ENCODE peak calls at places on chromosome 15, in eight cellular contexts. N, L, U, H, Z, K, Q and R are unnamed samples.

GRCh38 chr15:62104406-62104805 is 37.6 kb downstream of the C2CD4A start:
- DNase-seq in U (no peak), Q (no peak), K (no peak), N (no peak), Z (no peak), H (no peak), L (no peak), R (no peak)

GRCh38 chr15:39396979-39397615 is 183.8 kb upstream of the THBS1 start:
- DNase-seq in K (no peak), Z (no peak), L (no peak), N (no peak), U (no peak), Q (no peak), H (no peak), R (peak; percentile 72)

GRCh38 chr15:49084285-49084570 is 38.0 kb upstream of the SECISBP2L start:
- DNase-seq in L (no peak), Q (no peak), N (no peak), H (no peak), K (no peak), Z (no peak), U (no peak), R (no peak)

GRCh38 chr15:38991126-38991525 is 426.5 kb upstream of the RASGRP1 start:
- DNase-seq in N (no peak), Z (peak; percentile 2), U (peak; percentile 10), H (no peak), Q (no peak), L (no peak), K (peak; percentile 41), R (no peak)

GRCh38 chr15:43402255-43402654 is 31.4 kb downstream of the TUBGCP4 start:
- DNase-seq in Z (no peak), L (no peak), H (no peak), N (no peak), K (no peak), Q (no peak), U (no peak), R (no peak)

GRCh38 chr15:76057332-76058000 is 2.3 kb upstream of the TMEM266 start:
- DNase-seq in K (peak; percentile 33), U (peak; percentile 63), N (no peak), H (no peak), Q (peak; percentile 37), L (no peak), Z (peak; percentile 20), R (no peak)

GRCh38 chr15:79380755-79381499 is 51.2 kb upstream of the MINAR1 start:
- DNase-seq in N (peak; percentile 64), H (peak; percentile 74), U (peak; percentile 78), L (no peak), K (peak; percentile 66), Z (peak; percentile 66), Q (peak; percentile 73), R (no peak)

GRCh38 chr15:44798815-44799214 is 62.5 kb downstream of the TRIM69 start:
- DNase-seq in Z (peak; percentile 38), N (no peak), H (no peak), K (no peak), Q (no peak), L (no peak), U (peak; percentile 17), R (no peak)

GRCh38 chr15:61749169-61749568 is 311.1 kb downstream of the VPS13C start:
- DNase-seq in Z (no peak), L (no peak), K (no peak), Q (no peak), U (no peak), N (no peak), H (no peak), R (no peak)

GRCh38 chr15:80801891-80802680 is 22.9 kb downstream of the CEMIP start:
- DNase-seq in K (peak; percentile 23), Z (peak; percentile 14), Q (no peak), U (no peak), N (no peak), H (no peak), L (no peak), R (peak; percentile 41)

GRCh38 chr15:96462768-96463167 is 132.3 kb downstream of the NR2F2 start:
- DNase-seq in Z (no peak), N (no peak), H (no peak), L (no peak), K (no peak), Q (no peak), U (no peak), R (no peak)

GRCh38 chr15:58147151-58147550 is 9.0 kb downstream of the AQP9 start:
- DNase-seq in N (no peak), H (no peak), Z (peak; percentile 6), Q (no peak), K (no peak), L (no peak), U (no peak), R (peak; percentile 33)

GRCh38 chr15:25092661-25093060 is 137.9 kb downstream of the SNRPN start:
- DNase-seq in Z (no peak), Q (no peak), L (no peak), K (no peak), N (no peak), U (no peak), H (no peak), R (no peak)

GRCh38 chr15:63233667-63234419 is 43.6 kb upstream of the APH1B start:
- DNase-seq in L (no peak), K (peak; percentile 67), H (no peak), Q (no peak), Z (no peak), N (no peak), U (no peak), R (no peak)

GRCh38 chr15:60255390-60255789 is 142.4 kb downstream of the ANXA2 start:
- DNase-seq in Z (no peak), H (no peak), Q (no peak), L (no peak), K (no peak), N (no peak), U (no peak), R (peak; percentile 40)

GRCh38 chr15:27454281-27455060 is 483.5 kb downstream of the GABRG3 start:
- DNase-seq in K (no peak), U (no peak), H (no peak), L (no peak), Z (no peak), N (no peak), Q (no peak), R (no peak)

GRCh38 chr15:36590838-36591237 is 11.4 kb downstream of the CDIN1 start:
- DNase-seq in K (peak; percentile 87), N (no peak), Q (no peak), Z (no peak), U (no peak), H (no peak), L (no peak), R (no peak)